ENCODE peak calls at places on chromosomes 11 and 22, in seven cellular contexts. U is T-helper 2 cell; R is HuH-7.5; K is activated CD4-positive, alpha-beta T cell treated with anti-CD3 and anti-CD28 coated beads for 48 hours; Q is endodermal cell; A is activated naive CD4-positive, alpha-beta T cell; Y is NCI-H187 treated with DMSO at 0.1 percent for 48 hours. H is an unnamed sample.

GRCh38 chr11:128432926-128433325 is 154.4 kb downstream of the ETS1 start:
- DNase-seq in Q (no peak), Y (no peak), R (no peak), K (no peak), A (no peak), U (no peak), H (no peak)

GRCh38 chr11:21933095-21933494 is 259.8 kb upstream of the ANO5 start:
- DNase-seq in R (no peak), Y (no peak), K (no peak), U (no peak), Q (no peak), A (no peak), H (no peak)

GRCh38 chr11:79697905-79698304 is 257.1 kb upstream of the TENM4 start:
- DNase-seq in U (no peak), Q (no peak), Y (no peak), R (no peak), A (no peak), K (no peak), H (no peak)

GRCh38 chr22:29625090-29625825 is 21.8 kb downstream of the NF2 start:
- DNase-seq in U (no peak), Q (peak), K (peak), Y (no peak), A (no peak), R (peak), H (no peak)

GRCh38 chr22:39428597-39429071 is 28.2 kb upstream of the MGAT3 start:
- DNase-seq in U (no peak), Q (peak), K (no peak), A (no peak), Y (no peak), R (no peak), H (no peak)

GRCh38 chr11:6927030-6927617 is 898 bp downstream of the ZNF215 start:
- DNase-seq in U (no peak), A (no peak), K (no peak), Y (peak), R (no peak), Q (peak), H (no peak)

GRCh38 chr11:104352036-104352435 is 188.1 kb upstream of the PDGFD start:
- DNase-seq in Y (peak), R (no peak), K (no peak), Q (no peak), A (no peak), U (no peak), H (no peak)

GRCh38 chr22:37907036-37907954 is 1.2 kb downstream of the MICALL1 start:
- DNase-seq in R (no peak), U (no peak), Y (no peak), Q (no peak), K (no peak), A (no peak), H (no peak)

GRCh38 chr11:2574043-2574552 is 125.7 kb downstream of the KCNQ1OT1 start:
- DNase-seq in A (no peak), Q (peak), Y (no peak), R (no peak), U (peak), K (no peak), H (no peak)

GRCh38 chr11:33320814-33321330 is 63.7 kb downstream of the HIPK3 start:
- DNase-seq in K (no peak), R (no peak), Q (no peak), U (no peak), Y (no peak), A (no peak), H (no peak)